ENCODE peak calls at places on chromosomes 2 and 18, in four cellular contexts. T, O, K and U are unnamed samples.

GRCh38 chr2:154709215-154709614 is 10.7 kb downstream of the KCNJ3 start:
- DNase-seq in O (no peak), T (no peak), K (no peak), U (no peak)

GRCh38 chr2:231527091-231527395 is 3.2 kb downstream of the NMUR1 start:
- DNase-seq in T (no peak), K (peak), O (peak), U (no peak)

GRCh38 chr18:48531979-48532378 is 6.9 kb upstream of the CTIF start:
- DNase-seq in T (no peak), K (peak), O (no peak), U (no peak)

GRCh38 chr2:124066776-124067175 is 41.7 kb downstream of the CNTNAP5 start:
- DNase-seq in O (peak), T (no peak), K (no peak), U (no peak)

GRCh38 chr18:48138211-48138610 is 207.8 kb upstream of the SMAD2 start:
- DNase-seq in K (no peak), O (no peak), T (no peak), U (no peak)

GRCh38 chr2:69168144-69168813 is 155.3 kb downstream of the ANTXR1 start:
- DNase-seq in T (no peak), K (no peak), O (no peak), U (no peak)

GRCh38 chr2:233853883-233854240 is 473 bp downstream of the HJURP start:
- DNase-seq in O (no peak), K (no peak), T (no peak), U (no peak)

GRCh38 chr18:12659904-12660605 is 2.1 kb upstream of the SPIRE1 start:
- DNase-seq in T (peak), O (peak), K (no peak), U (peak)

GRCh38 chr2:239724851-239725550 is 300.1 kb downstream of the NDUFA10 start:
- DNase-seq in K (peak), O (no peak), T (no peak), U (no peak)

GRCh38 chr2:15939854-15940660 is at the start of gene MYCN:
- DNase-seq in K (peak), T (peak), O (peak), U (peak)

GRCh38 chr2:190382851-190383250 is 25.3 kb upstream of the MFSD6 start:
- DNase-seq in O (peak), T (peak), K (no peak), U (no peak)

GRCh38 chr18:55838841-55839240 is 250.8 kb upstream of the TCF4 start:
- DNase-seq in O (peak), T (no peak), K (no peak), U (no peak)

GRCh38 chr2:225122582-225123486 is 80.6 kb upstream of the DOCK10 start:
- DNase-seq in T (peak), K (no peak), O (peak), U (no peak)

GRCh38 chr2:12809526-12809925 is 92.8 kb downstream of the TRIB2 start:
- DNase-seq in O (no peak), T (no peak), K (no peak), U (no peak)

GRCh38 chr2:119756837-119757236 is 2.9 kb upstream of the PTPN4 start:
- DNase-seq in O (no peak), K (no peak), T (peak), U (no peak)

GRCh38 chr2:74571058-74571457 is 16.5 kb downstream of the DOK1 start:
- DNase-seq in T (no peak), K (no peak), O (no peak), U (no peak)

GRCh38 chr18:79581406-79581805 is 98.2 kb upstream of the CTDP1 start:
- DNase-seq in K (peak), T (no peak), O (no peak), U (no peak)

GRCh38 chr2:232929303-232930123 is 59.4 kb downstream of the SNORC start:
- DNase-seq in O (peak), T (no peak), K (no peak), U (no peak)

GRCh38 chr2:73406996-73407395 is 21.4 kb downstream of the ALMS1 start:
- DNase-seq in K (no peak), O (no peak), T (no peak), U (no peak)

GRCh38 chr2:209566250-209566649 is 142.4 kb downstream of the MAP2 start:
- DNase-seq in T (no peak), K (no peak), O (no peak), U (no peak)

GRCh38 chr2:79984476-79984875 is 320.1 kb downstream of the LRRTM1 start:
- DNase-seq in O (no peak), K (no peak), T (no peak), U (no peak)

DNA sequence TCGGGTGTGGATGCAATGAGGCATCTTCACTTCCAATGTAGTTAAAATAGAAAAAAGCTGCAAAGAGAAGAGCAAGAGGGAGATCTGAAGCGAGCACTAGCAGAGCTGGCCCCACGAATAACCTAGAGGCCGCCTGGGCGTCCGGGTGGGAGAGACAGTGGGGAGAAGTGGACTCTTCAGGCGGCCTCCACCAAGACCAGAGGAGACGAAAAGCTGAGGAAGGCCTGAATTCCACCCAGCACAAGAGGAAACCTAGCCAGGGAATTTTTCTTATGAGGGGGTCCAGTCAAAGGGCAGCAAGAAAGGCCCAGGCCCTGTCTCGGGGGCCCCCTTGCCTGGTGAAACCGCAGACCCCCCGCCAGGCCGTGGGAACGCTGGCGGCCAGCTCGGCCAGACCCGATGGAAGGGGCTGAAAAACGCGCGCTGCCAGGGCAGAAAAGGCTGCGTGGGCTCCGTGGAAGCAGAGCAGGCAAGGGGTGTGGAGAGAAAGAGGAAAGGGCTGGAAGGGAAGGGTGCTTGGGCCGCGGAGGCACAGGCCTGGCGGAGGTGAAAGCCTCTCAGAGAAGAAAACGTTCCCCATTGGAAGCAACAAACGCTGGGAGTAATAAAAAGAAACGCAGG is 69.2 kb downstream of the KCTD1 start:
- DNase-seq in K (peak), O (no peak), T (no peak), U (no peak)
- H4K8ac ChIP-seq in K (no peak), O (no peak), T (peak), U (peak)

GRCh38 chr2:42314892-42315468 is 46.0 kb downstream of the COX7A2L start:
- DNase-seq in T (peak), K (no peak), O (no peak), U (no peak)
- H3K4ac ChIP-seq in T (no peak), K (no peak), O (no peak), U (no peak)

GRCh38 chr18:32669549-32670165 is 103.2 kb downstream of the KLHL14 start:
- DNase-seq in T (no peak), O (peak), K (peak), U (no peak)
- H4K8ac ChIP-seq in T (peak), O (no peak), K (no peak), U (no peak)

GRCh38 chr18:24678626-24679025 is 218.2 kb downstream of the HRH4 start:
- DNase-seq in K (no peak), O (no peak), T (no peak), U (no peak)
- H3K4ac ChIP-seq in K (no peak), O (no peak), T (no peak), U (no peak)

GRCh38 chr2:226661789-226662545 is 137.7 kb downstream of the IRS1 start:
- DNase-seq in O (peak), K (no peak), T (peak), U (no peak)
- H4K8ac ChIP-seq in O (no peak), K (no peak), T (no peak), U (no peak)

DNA sequence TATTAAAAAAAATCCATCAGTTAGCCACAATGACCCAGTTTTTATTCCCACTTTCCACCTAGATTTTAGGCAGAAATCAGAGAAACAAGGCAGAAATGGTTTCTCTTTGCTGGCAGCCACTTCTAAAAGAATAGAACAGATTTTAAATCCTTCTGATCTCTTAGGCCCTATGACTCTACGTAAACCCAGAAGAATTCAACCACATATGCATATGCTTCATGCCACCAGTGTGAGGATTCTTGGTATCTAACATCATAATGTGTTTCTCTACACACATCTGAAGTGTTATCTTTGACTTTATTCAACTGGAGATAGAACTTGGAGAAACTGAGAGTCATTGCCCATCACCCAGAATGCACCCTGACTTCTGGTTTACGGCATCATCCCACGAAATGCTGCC is 128.7 kb upstream of the TANK start:
- DNase-seq in O (no peak), K (no peak), T (no peak), U (no peak)
- H3K4ac ChIP-seq in O (no peak), K (no peak), T (no peak), U (no peak)

DNA sequence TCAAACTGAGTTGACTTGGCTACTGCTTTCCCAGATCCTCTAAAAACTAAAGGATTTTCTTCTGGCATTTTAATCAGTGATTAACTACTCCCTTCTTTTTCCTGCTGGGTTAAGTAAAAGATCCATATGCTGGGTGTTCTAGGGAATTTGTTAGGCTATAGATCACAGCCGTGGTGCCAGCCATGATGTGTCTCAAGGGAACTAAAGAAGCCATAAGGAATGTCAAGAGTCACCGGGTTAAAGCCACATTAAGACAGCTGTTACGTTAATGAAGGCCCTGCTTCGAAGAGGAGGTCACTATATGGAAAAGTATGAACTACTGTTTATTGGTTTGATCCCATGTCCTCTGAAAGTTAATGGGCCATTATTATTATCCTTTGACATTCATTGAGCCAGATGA is 70.8 kb downstream of the PAX3 start:
- DNase-seq in O (no peak), K (no peak), T (no peak), U (no peak)
- H4K8ac ChIP-seq in O (no peak), K (no peak), T (no peak), U (no peak)

GRCh38 chr18:3923750-3924149 is 473.8 kb downstream of the TGIF1 start:
- DNase-seq in O (no peak), K (no peak), T (peak), U (no peak)
- H3K4ac ChIP-seq in O (no peak), K (no peak), T (no peak), U (no peak)

GRCh38 chr2:173161040-173161439 is 85.4 kb downstream of the MAP3K20 start:
- DNase-seq in K (no peak), T (no peak), O (no peak), U (no peak)

GRCh38 chr2:173161516-173161915 is 85.9 kb downstream of the MAP3K20 start:
- DNase-seq in T (no peak), O (no peak), K (no peak), U (no peak)

GRCh38 chr2:173159794-173160463 is 84.3 kb downstream of the MAP3K20 start:
- DNase-seq in T (peak), O (peak), K (peak), U (peak)

GRCh38 chr2:173157894-173158293 is 82.2 kb downstream of the MAP3K20 start:
- DNase-seq in K (no peak), T (no peak), O (no peak), U (no peak)

DNA sequence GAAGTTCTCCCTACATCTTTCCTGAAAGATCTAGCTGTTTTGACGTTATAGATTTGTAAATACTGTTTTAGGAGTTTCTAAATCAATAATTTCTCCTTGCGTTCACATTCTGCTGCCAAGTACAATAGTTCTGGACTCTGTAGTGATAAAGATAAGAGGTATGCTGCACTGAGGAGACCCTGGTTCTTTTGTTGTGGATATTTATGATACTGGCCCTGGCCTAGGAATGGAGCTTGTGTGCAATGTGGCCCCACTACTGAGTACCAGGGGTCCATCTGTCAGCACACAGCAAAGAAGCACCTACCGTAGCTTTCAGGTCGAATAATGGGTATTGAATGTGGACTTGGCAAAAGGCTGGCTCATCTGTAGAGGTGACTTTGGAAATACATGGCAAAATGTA is 85.0 kb downstream of the MAP3K20 start:
- DNase-seq in K (no peak), T (no peak), O (no peak), U (no peak)
- H4K8ac ChIP-seq in K (no peak), T (no peak), O (no peak), U (no peak)

GRCh38 chr2:204431529-204431928 is 113.7 kb upstream of the PARD3B start:
- DNase-seq in K (no peak), T (no peak), O (no peak), U (no peak)
- H3K4ac ChIP-seq in K (no peak), T (no peak), O (no peak), U (no peak)